ENCODE peak calls at places on chromosomes 12 and 14, in ten cellular contexts. L, C, B, G, E, J, R, T, Q and Y are unnamed samples.

GRCh38 chr14:90900712-90901111 is 84.5 kb upstream of the TTC7B start:
- DNase-seq in J (no peak), L (no peak), E (no peak), T (peak), Q (no peak), C (no peak), G (no peak), R (peak), B (no peak), Y (no peak)

GRCh38 chr12:3213171-3213570 is 136.0 kb downstream of the TSPAN9 start:
- DNase-seq in J (no peak), B (no peak), L (no peak), R (no peak), E (no peak), C (no peak), G (no peak), Q (no peak), T (no peak), Y (no peak)

GRCh38 chr14:95104911-95105310 is 52.4 kb downstream of the DICER1 start:
- DNase-seq in Q (no peak), L (no peak), E (no peak), B (no peak), G (no peak), C (no peak), T (peak), R (no peak), J (no peak), Y (no peak)

GRCh38 chr14:103422981-103423600 is 37.9 kb downstream of the MARK3 start:
- DNase-seq in C (no peak), Q (peak), L (no peak), R (no peak), T (peak), E (no peak), B (no peak), G (no peak), J (no peak), Y (no peak)

GRCh38 chr14:93132472-93133065 is 16.8 kb upstream of the ITPK1 start:
- DNase-seq in C (peak), Q (peak), J (peak), E (no peak), R (peak), B (peak), T (peak), G (no peak), L (no peak), Y (no peak)

GRCh38 chr12:110248096-110248447 is 33.0 kb upstream of the ATP2A2 start:
- DNase-seq in L (no peak), C (no peak), T (no peak), R (no peak), B (no peak), G (no peak), J (no peak), E (no peak), Q (no peak), Y (peak)

GRCh38 chr12:122111070-122111750 is 32.7 kb downstream of the MLXIP start:
- DNase-seq in B (peak), G (no peak), J (no peak), Q (no peak), T (no peak), L (no peak), R (peak), E (peak), C (no peak), Y (no peak)

GRCh38 chr12:109196332-109196731 is 79.9 kb downstream of the ACACB start:
- DNase-seq in Q (no peak), E (no peak), J (no peak), T (no peak), G (no peak), C (no peak), B (peak), R (no peak), L (no peak), Y (no peak)

GRCh38 chr14:100982356-100982755 is 78.8 kb upstream of the RTL1 start:
- DNase-seq in J (no peak), R (no peak), Q (no peak), C (no peak), B (no peak), L (no peak), G (no peak), T (no peak), E (no peak), Y (no peak)

GRCh38 chr12:27462851-27463250 is 16.3 kb downstream of the SMCO2 start:
- DNase-seq in J (no peak), E (no peak), G (no peak), T (peak), Q (no peak), C (no peak), B (no peak), L (no peak), R (no peak), Y (no peak)

GRCh38 chr12:106386836-106387555 is 29.4 kb downstream of the POLR3B start:
- DNase-seq in B (no peak), G (no peak), Q (no peak), L (no peak), E (no peak), T (peak), R (no peak), C (no peak), J (no peak), Y (no peak)

GRCh38 chr12:70828391-70828790 is 92.1 kb downstream of the PTPRR start:
- DNase-seq in R (no peak), E (no peak), J (no peak), B (no peak), T (peak), Q (no peak), L (no peak), G (no peak), C (no peak), Y (no peak)